ENCODE peak calls at places on chromosomes 16 and 17, in six cellular contexts. H is stomach, D is A549, L is tibial nerve, C is esophagus squamous epithelium, X is heart left ventricle. N is an unnamed sample.

GRCh38 chr17:4856937-4857314 is 23.8 kb downstream of the MINK1 start:
- DNase-seq in D (no peak), X (no peak), C (no peak), H (no peak), L (no peak), N (no peak)

GRCh38 chr17:40284085-40284713 is 3.5 kb upstream of the CDC6 start:
- DNase-seq in X (no peak), H (no peak), C (no peak), L (no peak), D (no peak), N (no peak)

GRCh38 chr17:71360301-71360700 is 760.5 kb upstream of the SOX9 start:
- DNase-seq in L (no peak), X (no peak), D (no peak), H (no peak), C (no peak), N (no peak)

GRCh38 chr17:19464033-19465026 is 53.3 kb downstream of the RNF112 start:
- DNase-seq in C (no peak), X (no peak), H (peak; percentile 35), D (no peak), L (no peak), N (no peak)

GRCh38 chr17:48564200-48565023 is 13.7 kb downstream of the HOXB4 start:
- DNase-seq in D (no peak), L (no peak), H (no peak), X (no peak), C (no peak), N (no peak)

GRCh38 chr17:17941015-17941414 is 31.2 kb downstream of the TOM1L2 start:
- DNase-seq in H (no peak), L (no peak), X (no peak), C (no peak), D (no peak), N (no peak)

GRCh38 chr17:41538565-41538991 is 10.5 kb upstream of the KRT19 start:
- DNase-seq in X (no peak), C (no peak), D (no peak), L (no peak), H (no peak), N (no peak)

GRCh38 chr16:78437352-78437968 is 338.0 kb downstream of the WWOX start:
- DNase-seq in X (no peak), H (peak; percentile 33), C (no peak), D (peak; percentile 27), L (no peak), N (peak; percentile 59)

GRCh38 chr16:69119536-69119935 is 12.9 kb downstream of the CHTF8 start:
- DNase-seq in C (no peak), X (no peak), H (no peak), L (no peak), D (no peak), N (no peak)

GRCh38 chr17:45019177-45019711 is 32.2 kb downstream of the DCAKD start:
- DNase-seq in C (no peak), X (peak; percentile 52), L (no peak), H (peak; percentile 61), D (peak; percentile 45), N (peak; percentile 66)

GRCh38 chr17:29131814-29132682 is 48.1 kb downstream of the MYO18A start:
- DNase-seq in X (no peak), L (no peak), D (no peak), H (no peak), C (no peak), N (no peak)

GRCh38 chr17:63702223-63702577 is 2.3 kb upstream of the LIMD2 start:
- DNase-seq in D (no peak), C (no peak), X (no peak), H (peak; percentile 32), L (no peak), N (peak; percentile 82)

GRCh38 chr16:54490089-54490488 is 203.5 kb upstream of the IRX3 start:
- DNase-seq in C (no peak), H (no peak), D (no peak), L (no peak), X (no peak), N (no peak)

GRCh38 chr16:78325532-78325931 is 226.1 kb downstream of the WWOX start:
- DNase-seq in C (no peak), L (no peak), X (no peak), H (no peak), D (no peak), N (no peak)

GRCh38 chr16:65489531-65490023 is 367.7 kb upstream of the CDH11 start:
- DNase-seq in X (no peak), L (no peak), C (no peak), D (no peak), H (no peak), N (no peak)

GRCh38 chr17:62722625-62723024 is 85.5 kb downstream of the MARCHF10 start:
- DNase-seq in D (no peak), C (no peak), X (no peak), H (no peak), L (no peak), N (no peak)

GRCh38 chr16:58430718-58431117 is 38.4 kb downstream of the GINS3 start:
- DNase-seq in H (no peak), C (no peak), L (no peak), D (no peak), X (no peak), N (no peak)
- TF ChIP-seq POLR2A in H (no peak), C (no peak), L (no peak), D (no peak), X (no peak), N (no peak)

DNA sequence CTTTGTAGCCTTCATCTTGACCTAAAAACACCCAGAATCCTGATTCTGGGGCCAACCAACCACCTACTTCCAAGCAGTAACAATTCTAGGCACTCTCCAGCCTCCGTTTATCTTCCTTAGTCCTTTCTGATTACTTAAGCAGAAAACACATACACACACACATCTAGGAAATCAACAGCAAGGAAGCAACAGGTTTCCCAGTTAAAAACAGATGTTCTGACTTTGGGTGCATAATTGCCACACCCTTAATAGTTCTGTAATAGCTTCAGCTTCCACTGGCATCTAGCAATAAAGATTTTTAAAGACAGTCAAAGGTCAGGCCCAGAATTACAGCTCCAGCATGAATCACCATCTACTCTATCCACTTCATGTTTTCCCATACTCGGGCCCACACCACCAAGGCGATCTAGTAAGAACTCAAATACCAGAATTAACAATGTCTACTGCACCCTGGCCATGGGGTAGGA is 2.6 kb downstream of the ARHGAP17 start:
- DNase-seq in L (no peak), D (peak; percentile 49), C (no peak), X (no peak), H (no peak), N (peak; percentile 71)
- H3K27ac ChIP-seq in L (no peak overlapping the region), D (peak overlapping the region; percentile 51), C (peak overlapping the region; percentile 79), X (peak overlapping the region; percentile 97), H (peak overlapping the region; percentile 97), N (peak overlapping the region; percentile 95)

GRCh38 chr17:30345527-30346075 is 11.7 kb upstream of the TMIGD1 start:
- DNase-seq in C (no peak), H (no peak), L (no peak), D (no peak), X (no peak), N (no peak)
- TF ChIP-seq POLR2A in C (no peak), H (no peak), L (no peak), D (no peak), X (no peak), N (no peak)

GRCh38 chr16:1308036-1308976 is 1.1 kb upstream of the UBE2I start:
- DNase-seq in C (no peak), D (peak; percentile 90), X (no peak), H (no peak), L (no peak), N (no peak)
- H3K27ac ChIP-seq in C (peak overlapping the region; percentile 99), D (peak overlapping the region; percentile 97), X (peak overlapping the region; percentile 97), H (peak overlapping the region; percentile 92), L (peak overlapping the region; percentile 98), N (peak overlapping the region; percentile 100)

GRCh38 chr16:70747703-70748631 is 53.0 kb downstream of the VAC14 start:
- DNase-seq in H (no peak), X (no peak), D (no peak), L (no peak), C (no peak), N (no peak)
- TF ChIP-seq POLR2A in H (no peak), X (no peak), D (no peak), L (no peak), C (no peak), N (no peak)

GRCh38 chr17:76004750-76005262 is 4.2 kb downstream of the CDK3 start:
- DNase-seq in L (no peak), X (no peak), H (no peak), D (no peak), C (no peak), N (no peak)
- H3K27ac ChIP-seq in L (no peak overlapping the region), X (no peak overlapping the region), H (peak overlapping the region; percentile 3), D (no peak overlapping the region), C (no peak overlapping the region), N (peak overlapping the region; percentile 45)

GRCh38 chr16:31190061-31190460 is 10.1 kb downstream of the FUS start:
- DNase-seq in D (no peak), X (no peak), H (no peak), C (no peak), L (no peak), N (no peak)
- TF ChIP-seq POLR2A in D (no peak), X (no peak), H (no peak), C (no peak), L (no peak), N (no peak)

N was measured in Peyer's patch.